ENCODE peak calls at places on chromosomes 2 and 18, in five cellular contexts. One of them, this sample, is unnamed.

GRCh38 chr2:27205206-27205605 is 6.6 kb upstream of the ATRAID start:
- DNase-seq in HepG2: no peak
- DNase-seq in A549: no peak
- DNase-seq in K562: no peak
- DNase-seq in WTC11: no peak
- DNase-seq in this sample: no peak

GRCh38 chr2:111632661-111633060 is 251.3 kb downstream of the ANAPC1 start:
- DNase-seq in HepG2: no peak
- DNase-seq in A549: no peak
- DNase-seq in K562: no peak
- DNase-seq in WTC11: no peak
- DNase-seq in this sample: no peak

GRCh38 chr18:8106603-8107002 is 502.6 kb upstream of the RAB12 start:
- DNase-seq in WTC11: no peak
- DNase-seq in HepG2: no peak
- DNase-seq in K562: no peak
- DNase-seq in A549: no peak
- DNase-seq in this sample: no peak

GRCh38 chr18:45837283-45838070 is 12.0 kb downstream of the SIGLEC15 start:
- DNase-seq in HepG2: no peak
- DNase-seq in K562: no peak
- DNase-seq in A549: peak; percentile 45
- DNase-seq in WTC11: peak; percentile 80
- DNase-seq in this sample: peak; percentile 64

GRCh38 chr2:58006256-58006951 is 40.2 kb upstream of the VRK2 start:
- DNase-seq in WTC11: no peak
- DNase-seq in K562: no peak
- DNase-seq in A549: no peak
- DNase-seq in HepG2: no peak
- DNase-seq in this sample: no peak

GRCh38 chr18:65082907-65083306 is 667.9 kb upstream of the CDH7 start:
- DNase-seq in A549: no peak
- DNase-seq in WTC11: no peak
- DNase-seq in HepG2: no peak
- DNase-seq in K562: no peak
- DNase-seq in this sample: no peak

GRCh38 chr2:131062066-131062465 is 31.2 kb downstream of the FAM168B start:
- DNase-seq in HepG2: no peak
- DNase-seq in A549: no peak
- DNase-seq in K562: no peak
- DNase-seq in WTC11: no peak
- DNase-seq in this sample: peak; percentile 31

GRCh38 chr2:28094794-28095193 is 204.3 kb downstream of the BABAM2 start:
- DNase-seq in HepG2: no peak
- DNase-seq in A549: no peak
- DNase-seq in K562: no peak
- DNase-seq in WTC11: no peak
- DNase-seq in this sample: peak; percentile 85

GRCh38 chr2:32453242-32454062 is 96.6 kb downstream of the BIRC6 start:
- DNase-seq in WTC11: no peak
- DNase-seq in A549: no peak
- DNase-seq in K562: no peak
- DNase-seq in HepG2: peak; percentile 53
- DNase-seq in this sample: peak; percentile 59

GRCh38 chr18:48834421-48835011 is 116.2 kb downstream of the SMAD7 start:
- DNase-seq in HepG2: no peak
- DNase-seq in K562: no peak
- DNase-seq in A549: peak; percentile 71
- DNase-seq in WTC11: peak; percentile 17
- DNase-seq in this sample: peak; percentile 90

GRCh38 chr2:111626037-111626861 is 257.7 kb downstream of the ANAPC1 start:
- DNase-seq in WTC11: no peak
- DNase-seq in A549: no peak
- DNase-seq in K562: peak; percentile 58
- DNase-seq in HepG2: no peak
- DNase-seq in this sample: no peak

GRCh38 chr2:42229949-42230348 is 60.8 kb downstream of the EML4 start:
- DNase-seq in A549: no peak
- DNase-seq in WTC11: no peak
- DNase-seq in HepG2: no peak
- DNase-seq in K562: no peak
- DNase-seq in this sample: no peak

GRCh38 chr2:226661789-226662545 is 137.7 kb downstream of the IRS1 start:
- DNase-seq in A549: peak; percentile 86
- DNase-seq in WTC11: no peak
- DNase-seq in K562: no peak
- DNase-seq in HepG2: no peak
- DNase-seq in this sample: no peak

GRCh38 chr2:158619496-158619895 is 162.7 kb downstream of the PKP4 start:
- DNase-seq in K562: no peak
- DNase-seq in A549: peak; percentile 58
- DNase-seq in WTC11: no peak
- DNase-seq in HepG2: peak; percentile 70
- DNase-seq in this sample: peak; percentile 61

GRCh38 chr18:8951491-8951890 is 151.0 kb upstream of the NDUFV2 start:
- DNase-seq in HepG2: no peak
- DNase-seq in K562: peak; percentile 64
- DNase-seq in WTC11: no peak
- DNase-seq in A549: no peak
- DNase-seq in this sample: no peak

GRCh38 chr2:23286765-23287155 is 98.2 kb upstream of the KLHL29 start:
- DNase-seq in WTC11: no peak
- DNase-seq in HepG2: no peak
- DNase-seq in A549: no peak
- DNase-seq in K562: no peak
- DNase-seq in this sample: no peak

GRCh38 chr2:74927617-74928016 is 30.8 kb upstream of the POLE4 start:
- DNase-seq in WTC11: no peak
- DNase-seq in A549: no peak
- DNase-seq in K562: no peak
- DNase-seq in HepG2: no peak
- DNase-seq in this sample: no peak

GRCh38 chr2:109285244-109285651 is 156.2 kb downstream of the SH3RF3 start:
- DNase-seq in K562: no peak
- DNase-seq in A549: no peak
- DNase-seq in HepG2: no peak
- DNase-seq in WTC11: no peak
- DNase-seq in this sample: no peak

GRCh38 chr18:54749291-54749690 is 79.0 kb upstream of the RAB27B start:
- DNase-seq in HepG2: no peak
- DNase-seq in K562: no peak
- DNase-seq in A549: no peak
- DNase-seq in WTC11: no peak
- DNase-seq in this sample: no peak

DNA sequence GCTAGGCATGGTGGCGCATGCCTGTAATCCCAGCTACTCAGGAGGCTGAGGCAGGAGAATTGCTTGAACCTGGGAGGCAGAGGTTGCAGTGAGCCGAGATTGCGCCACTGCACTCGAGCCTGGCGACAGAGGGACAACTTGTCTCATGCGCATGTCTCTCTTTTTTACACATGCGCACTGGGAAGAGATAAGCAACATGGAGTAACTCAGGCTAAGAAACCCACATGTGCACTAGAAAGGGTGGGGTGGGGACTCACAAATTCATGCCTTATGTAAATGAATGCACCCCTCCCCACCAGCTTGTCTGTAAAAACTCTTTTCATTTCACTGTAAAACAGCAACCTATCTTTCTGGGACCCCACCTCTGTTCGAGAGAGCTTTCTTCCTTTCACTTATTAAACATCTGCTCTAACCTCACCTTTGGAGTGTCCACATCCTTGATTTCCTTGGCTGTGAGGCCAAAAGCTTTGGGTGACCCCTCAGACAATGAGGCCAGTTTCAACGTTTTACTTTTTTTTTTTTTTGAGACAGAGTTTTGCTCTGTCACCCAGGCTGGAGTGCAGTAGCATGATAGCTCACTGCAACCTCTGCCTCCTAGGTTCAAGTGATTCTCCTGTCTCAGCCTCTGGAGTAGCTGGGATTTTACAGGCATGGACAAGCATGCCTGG is 91.6 kb upstream of the RMP24 start:
- DNase-seq in HepG2: no peak
- DNase-seq in K562: no peak
- DNase-seq in A549: no peak
- DNase-seq in WTC11: no peak
- DNase-seq in this sample: no peak
- TF ChIP-seq JUN in HepG2: no peak
- TF ChIP-seq JUN in K562: no peak
- TF ChIP-seq JUN in A549: no peak
- TF ChIP-seq JUN in WTC11: no peak
- TF ChIP-seq JUN in this sample: no peak

GRCh38 chr18:24488824-24489493 is 28.5 kb downstream of the HRH4 start:
- DNase-seq in A549: peak; percentile 18
- DNase-seq in HepG2: peak; percentile 13
- DNase-seq in K562: peak; percentile 62
- DNase-seq in WTC11: no peak
- DNase-seq in this sample: peak; percentile 54
- TF ChIP-seq JUN in A549: no peak
- TF ChIP-seq JUN in HepG2: no peak
- TF ChIP-seq JUN in K562: no peak
- TF ChIP-seq JUN in WTC11: no peak
- TF ChIP-seq JUN in this sample: no peak

DNA sequence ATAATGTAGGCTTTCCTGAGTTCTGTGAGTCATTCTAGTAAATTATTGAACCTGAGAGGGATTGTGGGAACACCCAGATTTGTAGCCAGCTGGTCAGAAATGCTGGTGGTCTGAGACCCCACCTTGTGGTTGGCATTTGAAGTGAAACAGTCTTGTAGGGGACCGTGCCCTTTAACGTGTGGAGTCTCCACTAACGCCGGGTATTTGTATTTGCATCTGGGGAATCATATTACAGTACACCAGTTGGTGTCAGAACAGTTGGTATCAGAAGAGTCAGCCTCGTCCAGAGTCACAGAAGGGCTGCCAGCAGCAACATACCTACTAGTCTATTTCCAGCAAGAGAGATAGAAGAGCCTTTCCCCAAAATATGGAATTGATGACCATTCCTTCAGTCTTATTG is 38.3 kb upstream of the PTPN4 start:
- DNase-seq in K562: no peak
- DNase-seq in A549: no peak
- DNase-seq in HepG2: peak; percentile 33
- DNase-seq in WTC11: no peak
- DNase-seq in this sample: no peak
- TF ChIP-seq JUN in K562: no peak
- TF ChIP-seq JUN in A549: no peak
- TF ChIP-seq JUN in HepG2: no peak
- TF ChIP-seq JUN in WTC11: no peak
- TF ChIP-seq JUN in this sample: no peak

GRCh38 chr2:8437228-8437948 is 244.5 kb upstream of the ID2 start:
- DNase-seq in A549: no peak
- DNase-seq in HepG2: no peak
- DNase-seq in WTC11: no peak
- DNase-seq in K562: no peak
- DNase-seq in this sample: no peak

GRCh38 chr2:8433390-8433789 is 248.5 kb upstream of the ID2 start:
- DNase-seq in A549: peak; percentile 48
- DNase-seq in K562: no peak
- DNase-seq in HepG2: peak; percentile 36
- DNase-seq in WTC11: no peak
- DNase-seq in this sample: no peak

GRCh38 chr2:8436585-8436984 is 245.3 kb upstream of the ID2 start:
- DNase-seq in K562: no peak
- DNase-seq in HepG2: no peak
- DNase-seq in WTC11: no peak
- DNase-seq in A549: no peak
- DNase-seq in this sample: no peak

GRCh38 chr2:8437949-8438400 is 243.9 kb upstream of the ID2 start:
- DNase-seq in WTC11: no peak
- DNase-seq in HepG2: no peak
- DNase-seq in K562: no peak
- DNase-seq in A549: no peak
- DNase-seq in this sample: no peak

GRCh38 chr2:8435608-8436007 is 246.2 kb upstream of the ID2 start:
- DNase-seq in A549: no peak
- DNase-seq in HepG2: no peak
- DNase-seq in WTC11: no peak
- DNase-seq in K562: no peak
- DNase-seq in this sample: no peak
- TF ChIP-seq JUN in A549: no peak
- TF ChIP-seq JUN in HepG2: no peak
- TF ChIP-seq JUN in WTC11: no peak
- TF ChIP-seq JUN in K562: no peak
- TF ChIP-seq JUN in this sample: no peak

DNA sequence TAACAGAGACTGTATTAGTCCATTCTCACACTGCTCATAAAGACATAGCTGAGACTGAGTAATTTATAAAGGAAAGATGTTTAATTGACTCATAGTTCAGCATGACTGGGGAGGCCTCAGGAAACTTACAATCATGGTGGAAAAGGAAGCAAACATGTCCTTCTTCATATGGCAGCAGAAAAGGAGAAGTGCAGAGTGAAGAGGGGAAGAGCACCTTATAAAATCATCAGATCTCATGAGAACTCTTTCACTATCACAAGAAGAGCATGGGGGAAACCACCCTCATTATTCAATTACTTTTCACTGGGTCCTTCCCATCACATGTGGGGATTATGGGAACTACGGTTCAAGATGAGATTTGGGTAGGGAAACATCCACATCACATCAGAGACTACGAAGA is 43.0 kb upstream of the CAVIN2 start:
- DNase-seq in A549: no peak
- DNase-seq in HepG2: no peak
- DNase-seq in WTC11: no peak
- DNase-seq in K562: no peak
- DNase-seq in this sample: no peak
- TF ChIP-seq JUN in A549: no peak
- TF ChIP-seq JUN in HepG2: no peak
- TF ChIP-seq JUN in WTC11: no peak
- TF ChIP-seq JUN in K562: no peak
- TF ChIP-seq JUN in this sample: no peak

GRCh38 chr2:185689906-185690539 is 48.6 kb upstream of the FSIP2 start:
- DNase-seq in HepG2: no peak
- DNase-seq in A549: peak; percentile 20
- DNase-seq in K562: no peak
- DNase-seq in WTC11: no peak
- DNase-seq in this sample: no peak
- TF ChIP-seq JUN in HepG2: no peak
- TF ChIP-seq JUN in A549: no peak
- TF ChIP-seq JUN in K562: no peak
- TF ChIP-seq JUN in WTC11: no peak
- TF ChIP-seq JUN in this sample: no peak

This sample was measured in endothelial cell of umbilical vein.